ENCODE peak calls at places on chromosomes 11 and 22, in nine cellular contexts. I is BJ, E is left ventricle myocardium inferior, M is mesendoderm, G is mammary epithelial cell, C is PC-9, R is fibroblast of lung, L is Peyer's patch, W is RWPE2. N is an unnamed sample. For H3K36me3, the result is how much of the 10 kb centered on the place peaks cover.

GRCh38 chr11:8543278-8543677 is 50.8 kb downstream of the STK33 start:
- DNase-seq in I (no peak), E (no peak), M (no peak), G (no peak), C (no peak), R (no peak), L (no peak), W (no peak), N (no peak)

GRCh38 chr11:80024119-80024518 is 583.3 kb upstream of the TENM4 start:
- DNase-seq in I (no peak), E (no peak), M (peak), G (no peak), C (no peak), R (no peak), L (no peak), W (no peak), N (peak)

GRCh38 chr22:48807155-48807554 is 1020.5 kb downstream of the BRD1 start:
- DNase-seq in I (no peak), E (no peak), M (no peak), G (no peak), C (no peak), R (no peak), L (no peak), W (no peak), N (no peak)

GRCh38 chr11:2776351-2777061 is 76.7 kb upstream of the KCNQ1OT1 start:
- DNase-seq in I (no peak), E (no peak), M (no peak), G (no peak), C (no peak), R (no peak), L (peak), W (no peak), N (no peak)

GRCh38 chr22:41876275-41876674 is 38.6 kb downstream of the SHISA8 start:
- DNase-seq in I (no peak), E (no peak), M (no peak), G (no peak), C (no peak), R (peak), L (no peak), W (no peak), N (no peak)

GRCh38 chr11:71080239-71081097 is 171.9 kb downstream of the SHANK2 start:
- DNase-seq in I (no peak), E (peak), M (peak), G (peak), C (peak), R (peak), L (peak), W (no peak), N (peak)

GRCh38 chr11:86174101-86175046 is 70.2 kb upstream of the EED start:
- DNase-seq in I (peak), E (peak), M (no peak), G (peak), C (peak), R (peak), L (peak), W (peak), N (peak)

GRCh38 chr11:121214861-121215260 is 77.7 kb upstream of the SC5D start:
- DNase-seq in I (no peak), E (no peak), M (no peak), G (no peak), C (no peak), R (no peak), L (no peak), W (no peak), N (no peak)

GRCh38 chr11:62004473-62004872 is 37.0 kb upstream of the FTH1 start:
- DNase-seq in I (no peak), E (no peak), M (no peak), G (peak), C (no peak), R (peak), L (no peak), W (no peak), N (no peak)

GRCh38 chr11:57641426-57641825 is 8.3 kb downstream of the YPEL4 start:
- DNase-seq in I (no peak), E (no peak), M (peak), G (no peak), C (no peak), R (peak), L (no peak), W (no peak), N (peak)

GRCh38 chr11:119599864-119600593 is 129.0 kb downstream of the NECTIN1 start:
- DNase-seq in I (no peak), E (no peak), M (no peak), G (peak), C (no peak), R (no peak), L (no peak), W (no peak), N (peak)

GRCh38 chr22:50201191-50202129 is 649 bp downstream of the SELENOO start:
- DNase-seq in I (no peak), E (no peak), M (no peak), G (no peak), C (no peak), R (no peak), L (peak), W (no peak), N (no peak)

GRCh38 chr11:65489706-65490310 is 9.0 kb upstream of the MALAT1 start:
- DNase-seq in I (no peak), E (no peak), M (peak), G (no peak), C (no peak), R (peak), L (peak), W (no peak), N (no peak)

GRCh38 chr11:47967577-47968230 is 12.7 kb upstream of the PTPRJ start:
- DNase-seq in I (no peak), E (no peak), M (peak), G (no peak), C (peak), R (no peak), L (no peak), W (no peak), N (no peak)

GRCh38 chr11:11467278-11467677 is 114.2 kb upstream of the CSNK2A3 start:
- DNase-seq in I (no peak), E (no peak), M (no peak), G (no peak), C (no peak), R (no peak), L (no peak), W (no peak), N (no peak)

GRCh38 chr11:2562181-2562581 is 117.4 kb downstream of the KCNQ1 start:
- DNase-seq in I (no peak), E (peak), M (no peak), G (no peak), C (no peak), R (no peak), L (peak), W (no peak), N (no peak)

GRCh38 chr11:13462311-13462927 is 603 bp downstream of the BTBD10 start:
- DNase-seq in I (no peak), E (peak), M (peak), G (peak), C (peak), R (peak), L (no peak), W (peak), N (peak)

GRCh38 chr11:10866893-10867331 is 9.1 kb upstream of the ZBED5 start:
- DNase-seq in I (no peak), E (no peak), M (no peak), G (no peak), C (no peak), R (peak), L (no peak), W (no peak), N (peak)

GRCh38 chr11:28961726-28962125 is 853.5 kb downstream of the METTL15 start:
- DNase-seq in I (no peak), E (no peak), M (no peak), G (no peak), C (no peak), R (no peak), L (no peak), W (no peak), N (peak)

GRCh38 chr22:33044059-33044458 is 14.1 kb downstream of the SYN3 start:
- DNase-seq in I (no peak), E (no peak), M (no peak), G (no peak), C (no peak), R (no peak), L (no peak), W (no peak), N (no peak)

GRCh38 chr22:45458532-45458931 is 44.2 kb upstream of the FBLN1 start:
- DNase-seq in I (no peak), E (no peak), M (no peak), G (no peak), C (no peak), R (no peak), L (peak), W (no peak), N (no peak)

DNA sequence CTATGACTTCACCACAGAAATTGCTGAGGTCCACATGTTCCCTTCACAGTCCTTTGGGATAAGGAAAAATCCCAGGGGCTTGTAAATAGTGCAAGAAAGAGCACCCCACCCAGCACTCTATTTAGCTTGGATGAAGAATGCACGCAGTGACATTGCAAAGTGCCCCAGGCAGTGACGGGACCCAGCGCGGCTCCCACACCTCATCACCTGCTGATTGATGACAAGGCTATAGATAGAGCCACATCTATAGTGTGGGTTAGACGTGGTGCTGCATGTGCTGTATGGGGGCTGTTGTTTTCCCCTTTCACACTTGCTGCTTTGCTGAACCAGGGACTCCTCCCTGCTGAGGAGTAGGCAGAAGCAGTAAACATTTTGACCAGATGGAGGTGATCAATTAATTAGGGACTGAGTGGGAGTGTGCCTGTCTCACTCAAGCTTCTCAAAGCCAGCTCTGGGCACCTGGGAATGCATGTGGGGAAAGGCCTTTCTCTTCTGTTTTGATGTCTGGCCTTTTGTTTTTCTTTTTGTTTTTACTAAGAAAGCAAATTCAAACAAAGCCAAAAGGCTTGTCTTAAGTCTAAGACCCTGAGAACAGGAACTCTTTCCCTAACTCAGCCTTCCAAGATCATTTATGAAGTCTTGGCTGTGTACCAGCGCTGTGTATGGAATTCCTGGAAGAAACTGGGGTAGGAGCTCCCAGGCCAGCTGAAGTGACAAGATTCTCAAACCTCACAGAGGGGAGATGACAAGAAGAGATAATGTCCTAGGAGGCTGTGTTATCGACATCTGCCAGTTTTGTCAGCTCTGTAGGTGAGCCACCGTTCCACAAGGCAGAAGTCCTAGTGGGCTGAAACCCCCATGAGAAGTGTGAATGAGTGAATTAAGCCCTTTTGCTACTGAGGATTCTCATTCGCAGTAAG is 219.7 kb downstream of the BARX2 start:
- DNase-seq in I (no peak), E (no peak), M (peak), G (no peak), C (no peak), R (no peak), L (no peak), W (no peak), N (no peak)
- H3K4me3 ChIP-seq in I (no peak), E (no peak), M (no peak), G (no peak), C (no peak), R (no peak), L (no peak), W (no peak), N (no peak)

GRCh38 chr11:67395555-67396257 is 3.9 kb downstream of the RAD9A start:
- DNase-seq in I (no peak), E (no peak), M (no peak), G (no peak), C (no peak), R (no peak), L (no peak), W (no peak), N (no peak)

GRCh38 chr11:67396258-67396581 is 4.4 kb downstream of the RAD9A start:
- DNase-seq in I (no peak), E (no peak), M (no peak), G (no peak), C (no peak), R (no peak), L (no peak), W (no peak), N (no peak)

GRCh38 chr11:67397986-67398660 is 3.5 kb downstream of the PPP1CA start:
- DNase-seq in I (no peak), E (no peak), M (no peak), G (no peak), C (no peak), R (no peak), L (no peak), W (no peak), N (no peak)

GRCh38 chr11:67397536-67397935 is 4.1 kb downstream of the PPP1CA start:
- DNase-seq in I (no peak), E (no peak), M (no peak), G (no peak), C (no peak), R (no peak), L (no peak), W (no peak), N (no peak)

DNA sequence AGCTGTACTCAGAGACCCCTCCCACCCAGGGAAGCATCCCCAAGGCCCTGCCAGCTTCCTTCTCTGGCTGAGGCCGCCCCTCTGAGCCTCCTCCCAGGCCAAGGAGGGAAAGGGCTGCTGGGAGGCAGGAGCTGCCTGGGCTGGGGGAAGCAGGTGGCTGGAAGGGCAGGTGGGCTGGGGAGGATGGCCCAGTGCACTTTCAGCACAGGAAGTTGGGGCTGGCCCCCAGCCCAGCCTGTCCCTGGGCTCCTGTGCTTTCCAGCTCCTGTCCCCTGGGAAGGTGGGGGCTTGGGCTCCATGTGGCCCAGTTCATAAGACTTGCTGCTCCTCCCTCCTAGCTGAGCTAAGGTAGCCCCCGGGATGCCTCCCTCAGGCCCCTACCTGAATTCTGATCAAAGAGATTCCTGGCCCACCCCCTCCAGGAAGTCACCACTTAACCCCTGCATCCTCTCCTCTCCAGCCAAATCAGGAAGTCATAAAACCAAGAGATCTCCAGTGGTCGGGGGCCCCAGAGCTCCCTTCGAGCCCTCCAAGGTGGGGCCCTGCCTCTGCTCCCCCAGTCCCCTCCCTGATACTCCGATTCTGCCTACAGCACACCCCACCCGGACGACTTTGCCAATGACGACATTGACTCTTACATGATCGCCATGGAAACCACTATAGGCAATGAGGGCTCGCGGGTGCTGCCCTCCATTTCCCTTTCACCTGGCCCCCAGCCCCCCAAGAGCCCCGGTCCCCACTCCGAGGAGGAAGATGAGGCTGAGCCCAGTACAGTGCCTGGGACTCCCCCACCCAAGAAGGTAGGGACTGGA is 4.9 kb downstream of the PPP1CA start:
- DNase-seq in I (no peak), E (no peak), M (peak), G (no peak), C (no peak), R (no peak), L (peak), W (no peak), N (no peak)
- H3K36me3 ChIP-seq in I (under half), E (half or more), M (under half), G (under half), C (under half), R (under half), L (under half), W (half or more), N (under half)

DNA sequence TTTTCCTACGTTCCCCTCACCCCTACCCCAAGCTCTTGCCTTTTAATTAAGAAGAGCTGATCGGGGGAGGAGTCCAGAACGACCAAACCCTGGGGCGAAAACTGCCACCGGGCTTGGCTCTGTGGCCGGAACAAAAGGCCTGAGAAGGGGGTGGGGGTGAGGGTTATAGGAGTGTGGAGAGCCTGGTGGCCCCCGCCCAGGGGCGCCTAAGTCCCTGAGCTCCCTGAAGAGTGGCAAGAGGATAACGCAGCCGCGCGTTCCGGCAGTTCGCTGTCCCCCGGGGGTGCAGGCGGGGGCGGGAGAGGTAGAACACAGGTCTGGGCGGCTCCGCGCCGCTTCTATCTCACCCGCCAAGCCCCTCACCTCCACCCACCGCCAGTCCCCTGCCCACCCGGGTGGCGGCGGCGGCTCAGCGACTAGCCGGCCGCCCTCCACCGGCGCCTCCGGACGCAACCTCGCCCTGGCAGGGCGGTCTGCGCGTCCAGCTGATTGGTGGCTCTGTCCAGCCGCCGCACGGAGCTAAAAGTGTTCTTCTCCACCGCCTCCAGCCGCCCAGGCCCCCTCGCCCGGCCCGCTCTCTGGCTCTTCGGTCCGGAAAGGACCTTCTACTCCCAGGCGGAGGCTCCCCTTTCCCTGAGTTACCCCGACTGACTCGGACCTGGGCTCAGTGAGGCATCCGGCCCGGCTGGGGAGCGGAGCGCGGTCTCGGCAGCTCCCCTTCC is 18.8 kb upstream of the BDNF start:
- DNase-seq in I (no peak), E (peak), M (peak), G (no peak), C (no peak), R (peak), L (no peak), W (no peak), N (no peak)
- H3K4me3 ChIP-seq in I (peak), E (peak), M (peak), G (peak), C (peak), R (peak), L (peak), W (peak), N (peak)

GRCh38 chr11:125960771-125961170 is 14.9 kb downstream of the VSIG10L2 start:
- DNase-seq in I (no peak), E (no peak), M (peak), G (no peak), C (no peak), R (no peak), L (no peak), W (no peak), N (no peak)
- H3K36me3 ChIP-seq in I (under half), E (under half), M (under half), G (under half), C (under half), R (under half), L (under half), W (under half), N (under half)

GRCh38 chr11:18108254-18108653 is 2.4 kb upstream of the SAAL1 start:
- DNase-seq in I (no peak), E (no peak), M (no peak), G (no peak), C (no peak), R (no peak), L (no peak), W (no peak), N (no peak)

GRCh38 chr11:18105086-18105801 is 638 bp downstream of the SAAL1 start:
- DNase-seq in I (no peak), E (no peak), M (peak), G (peak), C (no peak), R (no peak), L (no peak), W (no peak), N (no peak)

GRCh38 chr11:18105802-18106574 is at the start of gene SAAL1:
- DNase-seq in I (no peak), E (peak), M (peak), G (peak), C (peak), R (peak), L (peak), W (peak), N (peak)

GRCh38 chr11:18111005-18111404 is 5.1 kb upstream of the SAAL1 start:
- DNase-seq in I (no peak), E (no peak), M (peak), G (no peak), C (no peak), R (no peak), L (no peak), W (no peak), N (no peak)

GRCh38 chr11:18106688-18107087 is 806 bp upstream of the SAAL1 start:
- DNase-seq in I (no peak), E (no peak), M (no peak), G (peak), C (no peak), R (peak), L (no peak), W (no peak), N (peak)
- H3K4me3 ChIP-seq in I (no peak), E (peak), M (no peak), G (no peak), C (no peak), R (no peak), L (no peak), W (no peak), N (no peak)

GRCh38 chr11:9607511-9607899 is 34.0 kb downstream of the WEE1 start:
- DNase-seq in I (no peak), E (no peak), M (no peak), G (no peak), C (no peak), R (no peak), L (no peak), W (no peak), N (no peak)
- H3K36me3 ChIP-seq in I (under half), E (under half), M (under half), G (under half), C (under half), R (under half), L (under half), W (under half), N (under half)

N was measured in bronchial epithelial cell.